ENCODE peak calls at places on chromosome 19, in eight cellular contexts. R is aorta, H is IMR-90, O is heart right ventricle, S is H9, B is cardiac muscle cell, Z is OCI-LY7, G is gastrocnemius medialis. P is an unnamed sample.

GRCh38 chr19:5805465-5806132 is 732 bp downstream of the NRTN start:
- DNase-seq in R (no peak), H (peak; percentile 24), O (peak; percentile 77), S (peak; percentile 90), B (peak; percentile 60), Z (peak; percentile 80), G (no peak), P (peak; percentile 73)

GRCh38 chr19:43310221-43310620 is 40.9 kb upstream of the PSG9 start:
- DNase-seq in R (no peak), H (no peak), O (no peak), S (no peak), B (no peak), Z (no peak), G (no peak), P (no peak)

GRCh38 chr19:47176627-47177090 is 46.0 kb downstream of the SAE1 start:
- DNase-seq in R (peak; percentile 55), H (peak; percentile 98), O (no peak), S (no peak), B (peak; percentile 90), Z (no peak), G (peak; percentile 3), P (no peak)

GRCh38 chr19:37505958-37506386 is 767 bp upstream of the ZNF793 start:
- DNase-seq in R (no peak), H (no peak), O (no peak), S (no peak), B (no peak), Z (no peak), G (no peak), P (peak; percentile 73)

GRCh38 chr19:21483589-21484170 is 21.7 kb upstream of the ZNF429 start:
- DNase-seq in R (peak; percentile 86), H (no peak), O (peak; percentile 76), S (peak; percentile 84), B (peak; percentile 16), Z (peak; percentile 28), G (no peak), P (peak; percentile 46)

GRCh38 chr19:9847087-9847671 is 12.1 kb downstream of the PIN1 start:
- DNase-seq in R (peak; percentile 85), H (peak; percentile 97), O (no peak), S (peak; percentile 80), B (peak; percentile 92), Z (no peak), G (no peak), P (no peak)

GRCh38 chr19:344625-345319 is at the start of gene MIER2:
- DNase-seq in R (peak; percentile 94), H (peak; percentile 68), O (peak; percentile 90), S (peak; percentile 90), B (peak; percentile 82), Z (peak; percentile 87), G (peak; percentile 64), P (peak; percentile 79)

GRCh38 chr19:11359421-11359820 is 4.2 kb downstream of the PLPPR2 start:
- DNase-seq in R (no peak), H (no peak), O (no peak), S (no peak), B (no peak), Z (no peak), G (no peak), P (no peak)

GRCh38 chr19:33458171-33458633 is 63.4 kb downstream of the PEPD start:
- DNase-seq in R (peak; percentile 27), H (no peak), O (no peak), S (peak; percentile 15), B (no peak), Z (no peak), G (no peak), P (peak; percentile 20)
- H3K4me1 ChIP-seq in R (no peaks in the 10 kb centered on the region), H (no peaks in the 10 kb centered on the region), O (no peaks in the 10 kb centered on the region), S (no peaks in the 10 kb centered on the region), B (no peaks in the 10 kb centered on the region), Z (no peaks in the 10 kb centered on the region), G (no peaks in the 10 kb centered on the region), P (no peaks in the 10 kb centered on the region)

DNA sequence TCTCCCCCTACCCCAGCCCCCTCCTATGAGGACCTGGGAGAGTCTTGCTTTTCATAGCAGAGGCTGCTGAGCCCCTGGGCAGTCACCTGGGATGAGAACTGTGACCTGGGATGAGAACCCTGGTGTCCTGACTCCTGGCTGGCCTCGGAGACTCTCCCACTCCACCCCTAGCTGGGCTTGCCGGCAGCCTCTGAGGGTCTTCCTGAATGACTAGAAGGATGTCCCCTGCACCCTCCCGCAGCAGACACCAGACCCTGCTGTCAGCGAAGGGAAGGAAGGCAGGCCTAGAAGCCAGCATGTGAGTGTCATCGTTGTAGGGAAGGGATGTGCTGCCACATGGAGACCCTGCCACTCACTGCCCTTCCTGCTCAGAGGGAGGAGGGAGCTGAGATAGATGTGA is 203.4 kb upstream of the ZNF536 start:
- DNase-seq in R (no peak), H (no peak), O (no peak), S (no peak), B (no peak), Z (no peak), G (no peak), P (no peak)
- H3K27ac ChIP-seq in R (no peak overlapping the region), H (no peak overlapping the region), O (no peak overlapping the region), S (no peak overlapping the region), B (no peak overlapping the region), Z (no peak overlapping the region), G (no peak overlapping the region), P (no peak overlapping the region)

DNA sequence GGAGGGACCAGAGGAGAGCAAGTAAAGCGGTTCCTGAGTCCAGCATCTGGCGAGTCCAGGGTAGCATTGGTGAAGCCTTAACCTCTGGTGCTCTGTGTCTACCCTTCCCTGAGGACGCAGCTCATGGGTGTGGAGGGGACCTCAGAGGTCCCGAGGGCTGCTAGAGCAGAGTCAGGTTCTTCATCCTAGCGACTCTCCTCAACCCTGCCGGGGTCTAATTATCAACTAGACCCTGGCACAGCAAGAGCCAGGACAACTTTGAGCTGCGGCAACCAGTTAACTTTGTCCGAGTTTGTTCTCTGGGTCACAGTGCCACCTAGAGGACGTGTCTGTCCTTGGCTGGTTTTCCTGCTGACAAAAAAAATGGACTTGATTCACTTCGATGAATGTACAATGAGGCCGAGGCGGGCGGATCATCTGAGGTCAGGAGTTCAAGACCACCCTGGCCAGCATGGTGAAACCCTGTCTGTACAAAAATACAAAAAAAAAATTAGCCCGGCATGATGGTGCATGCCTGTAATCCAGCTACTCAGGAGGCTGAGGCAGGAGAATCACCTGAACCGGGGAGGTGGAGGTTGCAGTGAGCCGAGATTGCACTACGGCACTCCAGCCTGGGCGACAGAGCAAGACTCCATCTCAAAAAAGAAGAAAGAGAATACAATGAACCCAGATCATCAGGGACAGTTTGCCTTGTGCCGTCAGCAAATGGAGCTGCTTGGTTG is 24.9 kb downstream of the TSSK6 start:
- DNase-seq in R (peak; percentile 87), H (peak; percentile 82), O (peak; percentile 57), S (peak; percentile 82), B (peak; percentile 89), Z (peak; percentile 86), G (peak; percentile 56), P (peak; percentile 70)
- H3K4me1 ChIP-seq in R (no peaks in the 10 kb centered on the region), H (peaks cover 30% of the 10 kb centered on the region), O (peaks cover 16% of the 10 kb centered on the region), S (peaks cover 9% of the 10 kb centered on the region), B (peaks cover 28% of the 10 kb centered on the region), Z (peaks cover 33% of the 10 kb centered on the region), G (peaks cover 32% of the 10 kb centered on the region), P (peaks cover 12% of the 10 kb centered on the region)

DNA sequence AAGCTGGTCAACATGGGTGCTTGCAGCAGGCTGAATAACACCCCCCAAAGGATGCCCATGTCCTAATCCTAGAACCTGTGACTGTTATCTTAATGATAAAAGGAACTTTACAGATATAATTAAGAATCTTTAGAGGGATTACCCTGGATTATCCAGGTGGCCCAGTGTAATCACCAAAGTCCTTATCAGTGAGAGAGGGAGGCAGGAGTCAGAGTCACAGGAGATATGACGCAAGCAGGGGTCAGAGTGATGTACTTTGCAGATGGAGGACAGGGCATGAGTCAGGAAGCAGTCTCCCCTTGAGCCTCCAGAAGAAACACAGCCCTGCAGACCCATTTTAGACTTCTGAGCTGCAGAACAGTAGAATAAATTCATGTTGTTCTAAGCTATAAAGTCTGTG is 9.8 kb downstream of the ZNF606 start:
- DNase-seq in R (no peak), H (no peak), O (no peak), S (no peak), B (no peak), Z (no peak), G (no peak), P (no peak)
- H3K27ac ChIP-seq in R (no peak overlapping the region), H (no peak overlapping the region), O (no peak overlapping the region), S (no peak overlapping the region), B (no peak overlapping the region), Z (no peak overlapping the region), G (no peak overlapping the region), P (no peak overlapping the region)

GRCh38 chr19:13171146-13171545 is 20.9 kb downstream of the IER2 start:
- DNase-seq in R (no peak), H (no peak), O (no peak), S (no peak), B (no peak), Z (no peak), G (no peak), P (no peak)
- H3K4me1 ChIP-seq in R (no peaks in the 10 kb centered on the region), H (peaks cover 17% of the 10 kb centered on the region), O (peaks cover 7% of the 10 kb centered on the region), S (no peaks in the 10 kb centered on the region), B (no peaks in the 10 kb centered on the region), Z (peaks cover 64% of the 10 kb centered on the region), G (peaks cover 16% of the 10 kb centered on the region), P (peaks cover 11% of the 10 kb centered on the region)

DNA sequence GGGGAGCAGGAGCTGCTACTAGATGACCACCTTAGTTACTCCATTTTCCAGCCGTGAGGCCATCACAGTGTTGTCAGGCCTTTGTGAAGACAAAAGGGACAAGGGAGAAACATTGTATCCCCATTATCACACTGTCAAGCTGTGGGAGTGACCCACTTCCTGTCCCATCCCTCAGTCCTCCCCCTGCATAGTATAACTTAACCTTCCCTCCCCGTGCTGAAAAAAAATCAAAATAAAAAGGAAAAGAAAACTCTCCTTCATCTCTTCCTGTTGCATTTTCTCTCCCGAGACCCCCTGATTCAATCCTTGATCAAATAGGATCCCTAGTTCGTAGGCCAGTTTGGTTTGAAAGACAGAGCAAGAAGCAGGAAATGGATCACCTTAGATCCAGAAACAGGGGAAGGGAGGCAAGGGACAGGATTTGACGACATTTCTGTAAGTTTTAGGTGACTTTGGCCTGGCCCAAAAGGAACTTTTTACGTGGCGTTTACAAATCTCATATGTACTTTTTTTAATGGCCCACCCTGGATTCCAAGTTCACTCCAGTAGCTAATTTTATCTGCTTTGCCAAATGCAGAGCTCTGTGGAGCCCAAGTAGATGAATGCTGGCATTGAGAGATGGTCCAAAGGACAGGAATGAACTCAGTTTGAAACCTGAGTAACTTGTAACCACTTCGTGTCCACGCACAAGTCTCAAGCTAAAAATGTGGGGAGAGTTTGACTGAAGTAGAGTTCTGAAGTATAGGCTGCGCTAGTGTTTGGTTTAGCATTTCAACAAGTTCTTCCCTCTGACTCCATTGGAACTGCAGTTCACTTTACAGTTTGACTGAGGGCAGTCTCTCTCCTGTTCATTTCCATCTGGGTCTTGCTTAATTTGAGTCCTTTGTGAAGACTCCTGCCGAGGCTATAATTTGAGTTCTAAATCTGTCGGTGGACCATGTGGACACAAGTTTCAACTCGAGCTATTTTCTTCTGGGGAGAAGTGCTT is 16.6 kb upstream of the GATAD2A start:
- DNase-seq in R (no peak), H (no peak), O (no peak), S (no peak), B (no peak), Z (no peak), G (no peak), P (no peak)
- H3K27ac ChIP-seq in R (peak overlapping the region; percentile 79), H (no peak overlapping the region), O (peak overlapping the region; percentile 45), S (no peak overlapping the region), B (peak overlapping the region; percentile 79), Z (no peak overlapping the region), G (peak overlapping the region; percentile 73), P (peak overlapping the region; percentile 36)

GRCh38 chr19:44607917-44608316 is 5.4 kb upstream of the IGSF23 start:
- DNase-seq in R (no peak), H (no peak), O (no peak), S (no peak), B (no peak), Z (no peak), G (no peak), P (no peak)
- H3K4me1 ChIP-seq in R (peaks cover 8% of the 10 kb centered on the region), H (peaks cover 18% of the 10 kb centered on the region), O (no peaks in the 10 kb centered on the region), S (peaks cover 4% of the 10 kb centered on the region), B (no peaks in the 10 kb centered on the region), Z (no peaks in the 10 kb centered on the region), G (peaks cover 9% of the 10 kb centered on the region), P (no peaks in the 10 kb centered on the region)